ENCODE peak calls at places on chromosomes 4 and X, in seven cellular contexts. One of them, this sample, is unnamed.

GRCh38 chrX:152912121-152912520 is 14.3 kb downstream of the ZNF185 start:
- DNase-seq in Caco-2: no peak
- DNase-seq in mucosa of descending colon: no peak
- DNase-seq in choroid plexus epithelial cell: no peak
- DNase-seq in mesenchymal stem cell: no peak
- DNase-seq in adipocyte: no peak
- DNase-seq in thyroid gland: no peak
- DNase-seq in this sample: no peak

GRCh38 chrX:617891-618290 is 12.7 kb upstream of the SHOX start:
- DNase-seq in choroid plexus epithelial cell: no peak
- DNase-seq in thyroid gland: no peak
- DNase-seq in mucosa of descending colon: no peak
- DNase-seq in mesenchymal stem cell: no peak
- DNase-seq in adipocyte: no peak
- DNase-seq in Caco-2: no peak
- DNase-seq in this sample: no peak

GRCh38 chr4:5524900-5525299 is 183.5 kb downstream of the EVC2 start:
- DNase-seq in mesenchymal stem cell: peak; percentile 67
- DNase-seq in thyroid gland: no peak
- DNase-seq in choroid plexus epithelial cell: peak; percentile 54
- DNase-seq in Caco-2: no peak
- DNase-seq in adipocyte: peak; percentile 3
- DNase-seq in mucosa of descending colon: no peak
- DNase-seq in this sample: no peak

GRCh38 chr4:183140911-183141320 is 41.9 kb downstream of the WWC2 start:
- DNase-seq in adipocyte: peak; percentile 33
- DNase-seq in choroid plexus epithelial cell: peak; percentile 74
- DNase-seq in mucosa of descending colon: no peak
- DNase-seq in mesenchymal stem cell: peak; percentile 54
- DNase-seq in thyroid gland: no peak
- DNase-seq in Caco-2: no peak
- DNase-seq in this sample: no peak

GRCh38 chr4:3784469-3785291 is 18.5 kb downstream of the ADRA2C start:
- DNase-seq in choroid plexus epithelial cell: no peak
- DNase-seq in thyroid gland: no peak
- DNase-seq in Caco-2: peak; percentile 63
- DNase-seq in mucosa of descending colon: no peak
- DNase-seq in adipocyte: no peak
- DNase-seq in mesenchymal stem cell: no peak
- DNase-seq in this sample: no peak

GRCh38 chrX:48558270-48558669 is 16.0 kb upstream of the RBM3 start:
- DNase-seq in mucosa of descending colon: no peak
- DNase-seq in thyroid gland: no peak
- DNase-seq in choroid plexus epithelial cell: peak; percentile 81
- DNase-seq in Caco-2: no peak
- DNase-seq in adipocyte: peak; percentile 51
- DNase-seq in mesenchymal stem cell: peak; percentile 70
- DNase-seq in this sample: no peak

GRCh38 chrX:125444659-125445058 is 125.0 kb downstream of the TEX13C start:
- DNase-seq in mucosa of descending colon: no peak
- DNase-seq in mesenchymal stem cell: no peak
- DNase-seq in thyroid gland: no peak
- DNase-seq in choroid plexus epithelial cell: no peak
- DNase-seq in adipocyte: no peak
- DNase-seq in Caco-2: no peak
- DNase-seq in this sample: no peak

GRCh38 chr4:151541438-151542071 is 132.6 kb downstream of the FHIP1A start:
- DNase-seq in Caco-2: no peak
- DNase-seq in choroid plexus epithelial cell: peak; percentile 72
- DNase-seq in mesenchymal stem cell: peak; percentile 84
- DNase-seq in thyroid gland: peak; percentile 32
- DNase-seq in adipocyte: peak; percentile 77
- DNase-seq in mucosa of descending colon: no peak
- DNase-seq in this sample: no peak

GRCh38 chr4:57206172-57206571 is 96.0 kb upstream of the IGFBP7 start:
- DNase-seq in thyroid gland: no peak
- DNase-seq in mesenchymal stem cell: no peak
- DNase-seq in choroid plexus epithelial cell: no peak
- DNase-seq in mucosa of descending colon: no peak
- DNase-seq in Caco-2: no peak
- DNase-seq in adipocyte: peak; percentile 1
- DNase-seq in this sample: no peak

GRCh38 chr4:175273995-175274753 is 356.0 kb downstream of the ADAM29 start:
- DNase-seq in choroid plexus epithelial cell: peak; percentile 32
- DNase-seq in adipocyte: peak; percentile 33
- DNase-seq in thyroid gland: no peak
- DNase-seq in mesenchymal stem cell: peak; percentile 41
- DNase-seq in Caco-2: no peak
- DNase-seq in mucosa of descending colon: no peak
- DNase-seq in this sample: no peak

GRCh38 chr4:145278341-145279121 is 98.1 kb upstream of the OTUD4 start:
- DNase-seq in mucosa of descending colon: no peak
- DNase-seq in adipocyte: peak; percentile 18
- DNase-seq in choroid plexus epithelial cell: peak; percentile 61
- DNase-seq in Caco-2: no peak
- DNase-seq in thyroid gland: no peak
- DNase-seq in mesenchymal stem cell: peak; percentile 64
- DNase-seq in this sample: no peak

GRCh38 chrX:120260369-120260768 is 9.8 kb downstream of the ZBTB33 start:
- DNase-seq in mesenchymal stem cell: no peak
- DNase-seq in choroid plexus epithelial cell: no peak
- DNase-seq in adipocyte: no peak
- DNase-seq in thyroid gland: no peak
- DNase-seq in Caco-2: no peak
- DNase-seq in mucosa of descending colon: no peak
- DNase-seq in this sample: peak; percentile 21

GRCh38 chrX:120264315-120264714 is 13.7 kb downstream of the ZBTB33 start:
- DNase-seq in mucosa of descending colon: no peak
- DNase-seq in adipocyte: no peak
- DNase-seq in choroid plexus epithelial cell: no peak
- DNase-seq in thyroid gland: no peak
- DNase-seq in Caco-2: no peak
- DNase-seq in mesenchymal stem cell: no peak
- DNase-seq in this sample: no peak

GRCh38 chrX:120262781-120263719 is 12.4 kb downstream of the ZBTB33 start:
- DNase-seq in mucosa of descending colon: no peak
- DNase-seq in mesenchymal stem cell: no peak
- DNase-seq in thyroid gland: no peak
- DNase-seq in choroid plexus epithelial cell: no peak
- DNase-seq in Caco-2: no peak
- DNase-seq in adipocyte: no peak
- DNase-seq in this sample: no peak
- H3K4me3 ChIP-seq in mucosa of descending colon: no peak overlapping the region
- H3K4me3 ChIP-seq in mesenchymal stem cell: no peak overlapping the region
- H3K4me3 ChIP-seq in thyroid gland: no peak overlapping the region
- H3K4me3 ChIP-seq in choroid plexus epithelial cell: no peak overlapping the region
- H3K4me3 ChIP-seq in Caco-2: no peak overlapping the region
- H3K4me3 ChIP-seq in adipocyte: no peak overlapping the region
- H3K4me3 ChIP-seq in this sample: no peak overlapping the region

GRCh38 chr4:87126056-87126455 is 94.4 kb downstream of the KLHL8 start:
- DNase-seq in Caco-2: no peak
- DNase-seq in choroid plexus epithelial cell: no peak
- DNase-seq in adipocyte: no peak
- DNase-seq in mesenchymal stem cell: no peak
- DNase-seq in thyroid gland: peak; percentile 28
- DNase-seq in mucosa of descending colon: no peak
- DNase-seq in this sample: no peak

GRCh38 chr4:87122252-87122651 is 98.2 kb downstream of the KLHL8 start:
- DNase-seq in Caco-2: no peak
- DNase-seq in adipocyte: peak; percentile 13
- DNase-seq in mesenchymal stem cell: peak; percentile 18
- DNase-seq in choroid plexus epithelial cell: peak; percentile 63
- DNase-seq in mucosa of descending colon: no peak
- DNase-seq in thyroid gland: peak; percentile 77
- DNase-seq in this sample: no peak

GRCh38 chr4:87120411-87121162 is 99.8 kb downstream of the KLHL8 start:
- DNase-seq in choroid plexus epithelial cell: peak; percentile 86
- DNase-seq in thyroid gland: peak; percentile 77
- DNase-seq in adipocyte: no peak
- DNase-seq in Caco-2: peak; percentile 51
- DNase-seq in mucosa of descending colon: peak; percentile 80
- DNase-seq in mesenchymal stem cell: peak; percentile 28
- DNase-seq in this sample: no peak

GRCh38 chr4:87121332-87122065 is 98.9 kb downstream of the KLHL8 start:
- DNase-seq in Caco-2: no peak
- DNase-seq in choroid plexus epithelial cell: no peak
- DNase-seq in mucosa of descending colon: no peak
- DNase-seq in mesenchymal stem cell: no peak
- DNase-seq in thyroid gland: peak; percentile 68
- DNase-seq in adipocyte: peak; percentile 12
- DNase-seq in this sample: no peak

DNA sequence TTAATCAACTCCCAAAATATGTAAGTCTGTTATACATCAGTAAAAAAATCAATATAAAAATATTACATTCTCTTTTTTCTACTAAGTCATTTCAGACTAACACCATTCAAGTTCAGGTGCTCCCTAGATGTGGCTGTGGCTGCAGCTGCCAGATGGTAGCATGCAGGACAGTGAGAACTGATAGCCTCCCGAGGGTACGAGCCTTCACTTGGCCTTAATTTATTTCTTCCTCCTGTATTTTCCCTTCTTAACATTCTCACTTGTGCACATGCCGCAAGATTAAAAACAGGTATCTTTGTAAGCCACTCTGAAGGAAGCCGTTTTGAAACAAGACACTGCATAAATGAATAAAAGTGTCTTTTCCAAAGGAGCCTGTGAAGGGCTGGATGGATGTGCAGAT is 97.2 kb downstream of the KLHL8 start:
- DNase-seq in choroid plexus epithelial cell: no peak
- DNase-seq in mesenchymal stem cell: no peak
- DNase-seq in mucosa of descending colon: no peak
- DNase-seq in thyroid gland: no peak
- DNase-seq in Caco-2: no peak
- DNase-seq in adipocyte: no peak
- DNase-seq in this sample: no peak
- H3K4me3 ChIP-seq in choroid plexus epithelial cell: no peak overlapping the region
- H3K4me3 ChIP-seq in mesenchymal stem cell: no peak overlapping the region
- H3K4me3 ChIP-seq in mucosa of descending colon: no peak overlapping the region
- H3K4me3 ChIP-seq in thyroid gland: no peak overlapping the region
- H3K4me3 ChIP-seq in Caco-2: no peak overlapping the region
- H3K4me3 ChIP-seq in adipocyte: no peak overlapping the region
- H3K4me3 ChIP-seq in this sample: no peak overlapping the region

GRCh38 chr4:48047421-48047844 is 30.9 kb downstream of the NIPAL1 start:
- DNase-seq in Caco-2: no peak
- DNase-seq in choroid plexus epithelial cell: peak; percentile 28
- DNase-seq in mucosa of descending colon: no peak
- DNase-seq in thyroid gland: no peak
- DNase-seq in adipocyte: no peak
- DNase-seq in mesenchymal stem cell: no peak
- DNase-seq in this sample: peak; percentile 73
- H3K4me3 ChIP-seq in Caco-2: no peak overlapping the region
- H3K4me3 ChIP-seq in choroid plexus epithelial cell: peak overlapping the region; percentile 28
- H3K4me3 ChIP-seq in mucosa of descending colon: no peak overlapping the region
- H3K4me3 ChIP-seq in thyroid gland: no peak overlapping the region
- H3K4me3 ChIP-seq in adipocyte: no peak overlapping the region
- H3K4me3 ChIP-seq in mesenchymal stem cell: no peak overlapping the region
- H3K4me3 ChIP-seq in this sample: no peak overlapping the region

GRCh38 chrX:37686348-37686736 is 751 bp downstream of the XK start:
- DNase-seq in mesenchymal stem cell: no peak
- DNase-seq in Caco-2: no peak
- DNase-seq in choroid plexus epithelial cell: no peak
- DNase-seq in thyroid gland: no peak
- DNase-seq in mucosa of descending colon: no peak
- DNase-seq in adipocyte: no peak
- DNase-seq in this sample: peak; percentile 20
- H3K4me3 ChIP-seq in mesenchymal stem cell: no peak overlapping the region
- H3K4me3 ChIP-seq in Caco-2: peak overlapping the region; percentile 48
- H3K4me3 ChIP-seq in choroid plexus epithelial cell: no peak overlapping the region
- H3K4me3 ChIP-seq in thyroid gland: no peak overlapping the region
- H3K4me3 ChIP-seq in mucosa of descending colon: peak overlapping the region; percentile 19
- H3K4me3 ChIP-seq in adipocyte: peak overlapping the region; percentile 74
- H3K4me3 ChIP-seq in this sample: peak overlapping the region; percentile 51

GRCh38 chrX:42533761-42534160 is 244.2 kb downstream of the PPP1R2C start:
- DNase-seq in thyroid gland: no peak
- DNase-seq in Caco-2: no peak
- DNase-seq in choroid plexus epithelial cell: no peak
- DNase-seq in mesenchymal stem cell: no peak
- DNase-seq in mucosa of descending colon: no peak
- DNase-seq in adipocyte: no peak
- DNase-seq in this sample: no peak

GRCh38 chrX:42538405-42538804 is 239.6 kb downstream of the PPP1R2C start:
- DNase-seq in adipocyte: no peak
- DNase-seq in mucosa of descending colon: no peak
- DNase-seq in mesenchymal stem cell: no peak
- DNase-seq in Caco-2: peak; percentile 5
- DNase-seq in choroid plexus epithelial cell: no peak
- DNase-seq in thyroid gland: no peak
- DNase-seq in this sample: no peak

GRCh38 chrX:42536286-42536685 is 241.7 kb downstream of the PPP1R2C start:
- DNase-seq in adipocyte: peak; percentile 2
- DNase-seq in mucosa of descending colon: no peak
- DNase-seq in thyroid gland: peak; percentile 20
- DNase-seq in Caco-2: no peak
- DNase-seq in mesenchymal stem cell: no peak
- DNase-seq in choroid plexus epithelial cell: no peak
- DNase-seq in this sample: no peak

GRCh38 chrX:42531431-42531830 is 246.5 kb downstream of the PPP1R2C start:
- DNase-seq in Caco-2: peak; percentile 9
- DNase-seq in adipocyte: no peak
- DNase-seq in mucosa of descending colon: no peak
- DNase-seq in thyroid gland: no peak
- DNase-seq in mesenchymal stem cell: no peak
- DNase-seq in choroid plexus epithelial cell: no peak
- DNase-seq in this sample: no peak

DNA sequence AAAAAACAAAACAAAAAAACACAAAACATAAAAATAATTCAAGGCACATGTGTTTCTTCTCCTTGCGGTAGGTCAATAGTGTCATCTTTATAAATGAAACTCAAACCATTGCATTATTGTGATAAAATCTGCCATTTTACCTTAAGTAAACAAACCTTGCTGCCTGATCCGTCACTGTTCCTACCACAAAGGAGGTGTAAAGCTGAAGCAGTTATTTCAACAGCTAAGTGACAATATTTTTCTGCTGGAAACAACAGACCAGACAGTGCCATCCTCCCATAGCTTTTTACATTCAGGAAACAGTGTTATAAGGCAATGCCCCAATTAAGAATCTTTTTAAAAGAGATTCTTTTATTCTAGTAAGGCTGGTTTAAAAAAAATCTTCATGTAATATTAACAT is 242.7 kb downstream of the PPP1R2C start:
- DNase-seq in thyroid gland: no peak
- DNase-seq in adipocyte: no peak
- DNase-seq in Caco-2: no peak
- DNase-seq in mesenchymal stem cell: no peak
- DNase-seq in choroid plexus epithelial cell: no peak
- DNase-seq in mucosa of descending colon: no peak
- DNase-seq in this sample: no peak
- H3K4me3 ChIP-seq in thyroid gland: no peak overlapping the region
- H3K4me3 ChIP-seq in adipocyte: no peak overlapping the region
- H3K4me3 ChIP-seq in Caco-2: no peak overlapping the region
- H3K4me3 ChIP-seq in mesenchymal stem cell: no peak overlapping the region
- H3K4me3 ChIP-seq in choroid plexus epithelial cell: no peak overlapping the region
- H3K4me3 ChIP-seq in mucosa of descending colon: no peak overlapping the region
- H3K4me3 ChIP-seq in this sample: no peak overlapping the region